ENCODE peak calls at places on chromosome 16, in four cellular contexts. One of them, this sample, is unnamed.

GRCh38 chr16:84597518-84598390 is 20.1 kb downstream of the COTL1 start:
- DNase-seq in CD8-positive, alpha-beta T cell: no peak
- DNase-seq in prostate gland: no peak
- DNase-seq in CD4-positive, alpha-beta T cell: peak
- DNase-seq in this sample: peak

GRCh38 chr16:15915555-15916081 is 27.2 kb upstream of the CEP20 start:
- DNase-seq in CD8-positive, alpha-beta T cell: no peak
- DNase-seq in prostate gland: no peak
- DNase-seq in CD4-positive, alpha-beta T cell: no peak
- DNase-seq in this sample: no peak

GRCh38 chr16:74224828-74225227 is 71.8 kb upstream of the PSMD7 start:
- DNase-seq in CD8-positive, alpha-beta T cell: no peak
- DNase-seq in prostate gland: no peak
- DNase-seq in CD4-positive, alpha-beta T cell: no peak
- DNase-seq in this sample: no peak

GRCh38 chr16:47523342-47524006 is 62.3 kb downstream of the PHKB start:
- DNase-seq in CD8-positive, alpha-beta T cell: no peak
- DNase-seq in prostate gland: no peak
- DNase-seq in CD4-positive, alpha-beta T cell: no peak
- DNase-seq in this sample: no peak

GRCh38 chr16:46785076-46785845 is 37.1 kb upstream of the MYLK3 start:
- DNase-seq in CD8-positive, alpha-beta T cell: no peak
- DNase-seq in prostate gland: no peak
- DNase-seq in CD4-positive, alpha-beta T cell: no peak
- DNase-seq in this sample: no peak

GRCh38 chr16:80231118-80231515 is 309.7 kb upstream of the DYNLRB2 start:
- DNase-seq in CD8-positive, alpha-beta T cell: no peak
- DNase-seq in prostate gland: peak
- DNase-seq in CD4-positive, alpha-beta T cell: no peak
- DNase-seq in this sample: no peak

GRCh38 chr16:85486256-85486915 is 126.7 kb upstream of the GSE1 start:
- DNase-seq in CD8-positive, alpha-beta T cell: no peak
- DNase-seq in prostate gland: no peak
- DNase-seq in CD4-positive, alpha-beta T cell: no peak
- DNase-seq in this sample: no peak

GRCh38 chr16:22641030-22641671 is 130.5 kb downstream of the NPIPB5 start:
- DNase-seq in CD8-positive, alpha-beta T cell: no peak
- DNase-seq in prostate gland: no peak
- DNase-seq in CD4-positive, alpha-beta T cell: no peak
- DNase-seq in this sample: no peak

GRCh38 chr16:82881517-82881916 is 254.7 kb downstream of the CDH13 start:
- DNase-seq in CD8-positive, alpha-beta T cell: no peak
- DNase-seq in prostate gland: no peak
- DNase-seq in CD4-positive, alpha-beta T cell: no peak
- DNase-seq in this sample: no peak

GRCh38 chr16:28473714-28474265 is 1.7 kb upstream of the NPIPB7 start:
- DNase-seq in CD8-positive, alpha-beta T cell: no peak
- DNase-seq in prostate gland: no peak
- DNase-seq in CD4-positive, alpha-beta T cell: no peak
- DNase-seq in this sample: no peak

GRCh38 chr16:27429330-27429871 is 27.4 kb downstream of the IL21R start:
- DNase-seq in CD8-positive, alpha-beta T cell: no peak
- DNase-seq in prostate gland: no peak
- DNase-seq in CD4-positive, alpha-beta T cell: no peak
- DNase-seq in this sample: no peak

GRCh38 chr16:72832640-72833039 is 215.3 kb downstream of the ZFHX3 start:
- DNase-seq in CD8-positive, alpha-beta T cell: peak
- DNase-seq in prostate gland: peak
- DNase-seq in CD4-positive, alpha-beta T cell: peak
- DNase-seq in this sample: peak

GRCh38 chr16:85663891-85664321 is 24.8 kb downstream of the GINS2 start:
- DNase-seq in CD8-positive, alpha-beta T cell: no peak
- DNase-seq in prostate gland: no peak
- DNase-seq in CD4-positive, alpha-beta T cell: no peak
- DNase-seq in this sample: peak

GRCh38 chr16:19223235-19223847 is 55.3 kb downstream of the SYT17 start:
- DNase-seq in CD8-positive, alpha-beta T cell: no peak
- DNase-seq in prostate gland: no peak
- DNase-seq in CD4-positive, alpha-beta T cell: no peak
- DNase-seq in this sample: no peak

GRCh38 chr16:85006639-85007038 is 4.7 kb downstream of the ZDHHC7 start:
- DNase-seq in CD8-positive, alpha-beta T cell: no peak
- DNase-seq in prostate gland: no peak
- DNase-seq in CD4-positive, alpha-beta T cell: no peak
- DNase-seq in this sample: no peak

GRCh38 chr16:66521951-66522771 is 27.8 kb downstream of the TK2 start:
- DNase-seq in CD8-positive, alpha-beta T cell: peak
- DNase-seq in prostate gland: no peak
- DNase-seq in CD4-positive, alpha-beta T cell: peak
- DNase-seq in this sample: peak

GRCh38 chr16:66522816-66523590 is 26.9 kb downstream of the TK2 start:
- DNase-seq in CD8-positive, alpha-beta T cell: no peak
- DNase-seq in prostate gland: no peak
- DNase-seq in CD4-positive, alpha-beta T cell: no peak
- DNase-seq in this sample: no peak

GRCh38 chr16:66525396-66526180 is 24.3 kb downstream of the TK2 start:
- DNase-seq in CD8-positive, alpha-beta T cell: no peak
- DNase-seq in prostate gland: no peak
- DNase-seq in CD4-positive, alpha-beta T cell: no peak
- DNase-seq in this sample: no peak

GRCh38 chr16:66523861-66524354 is 26.0 kb downstream of the TK2 start:
- DNase-seq in CD8-positive, alpha-beta T cell: peak
- DNase-seq in prostate gland: no peak
- DNase-seq in CD4-positive, alpha-beta T cell: peak
- DNase-seq in this sample: no peak

GRCh38 chr16:66524601-66525164 is 25.2 kb downstream of the TK2 start:
- DNase-seq in CD8-positive, alpha-beta T cell: no peak
- DNase-seq in prostate gland: no peak
- DNase-seq in CD4-positive, alpha-beta T cell: no peak
- DNase-seq in this sample: peak
- TF ChIP-seq CTCF in CD8-positive, alpha-beta T cell: no peak
- TF ChIP-seq CTCF in prostate gland: peak
- TF ChIP-seq CTCF in CD4-positive, alpha-beta T cell: no peak
- TF ChIP-seq CTCF in this sample: no peak

GRCh38 chr16:58121132-58121531 is 8.0 kb downstream of the CFAP20 start:
- DNase-seq in CD8-positive, alpha-beta T cell: no peak
- DNase-seq in prostate gland: no peak
- DNase-seq in CD4-positive, alpha-beta T cell: no peak
- DNase-seq in this sample: no peak
- H3K27ac ChIP-seq in CD8-positive, alpha-beta T cell: no peak
- H3K27ac ChIP-seq in prostate gland: no peak
- H3K27ac ChIP-seq in CD4-positive, alpha-beta T cell: no peak
- H3K27ac ChIP-seq in this sample: no peak

GRCh38 chr16:89491238-89491869 is 993 bp upstream of the ANKRD11 start:
- DNase-seq in CD8-positive, alpha-beta T cell: no peak
- DNase-seq in prostate gland: no peak
- DNase-seq in CD4-positive, alpha-beta T cell: no peak
- DNase-seq in this sample: no peak
- TF ChIP-seq CTCF in CD8-positive, alpha-beta T cell: peak
- TF ChIP-seq CTCF in prostate gland: no peak
- TF ChIP-seq CTCF in CD4-positive, alpha-beta T cell: no peak
- TF ChIP-seq CTCF in this sample: no peak

GRCh38 chr16:56289412-56289811 is 98.1 kb downstream of the GNAO1 start:
- DNase-seq in CD8-positive, alpha-beta T cell: no peak
- DNase-seq in prostate gland: no peak
- DNase-seq in CD4-positive, alpha-beta T cell: no peak
- DNase-seq in this sample: no peak
- H3K27ac ChIP-seq in CD8-positive, alpha-beta T cell: no peak
- H3K27ac ChIP-seq in prostate gland: no peak
- H3K27ac ChIP-seq in CD4-positive, alpha-beta T cell: no peak
- H3K27ac ChIP-seq in this sample: no peak

DNA sequence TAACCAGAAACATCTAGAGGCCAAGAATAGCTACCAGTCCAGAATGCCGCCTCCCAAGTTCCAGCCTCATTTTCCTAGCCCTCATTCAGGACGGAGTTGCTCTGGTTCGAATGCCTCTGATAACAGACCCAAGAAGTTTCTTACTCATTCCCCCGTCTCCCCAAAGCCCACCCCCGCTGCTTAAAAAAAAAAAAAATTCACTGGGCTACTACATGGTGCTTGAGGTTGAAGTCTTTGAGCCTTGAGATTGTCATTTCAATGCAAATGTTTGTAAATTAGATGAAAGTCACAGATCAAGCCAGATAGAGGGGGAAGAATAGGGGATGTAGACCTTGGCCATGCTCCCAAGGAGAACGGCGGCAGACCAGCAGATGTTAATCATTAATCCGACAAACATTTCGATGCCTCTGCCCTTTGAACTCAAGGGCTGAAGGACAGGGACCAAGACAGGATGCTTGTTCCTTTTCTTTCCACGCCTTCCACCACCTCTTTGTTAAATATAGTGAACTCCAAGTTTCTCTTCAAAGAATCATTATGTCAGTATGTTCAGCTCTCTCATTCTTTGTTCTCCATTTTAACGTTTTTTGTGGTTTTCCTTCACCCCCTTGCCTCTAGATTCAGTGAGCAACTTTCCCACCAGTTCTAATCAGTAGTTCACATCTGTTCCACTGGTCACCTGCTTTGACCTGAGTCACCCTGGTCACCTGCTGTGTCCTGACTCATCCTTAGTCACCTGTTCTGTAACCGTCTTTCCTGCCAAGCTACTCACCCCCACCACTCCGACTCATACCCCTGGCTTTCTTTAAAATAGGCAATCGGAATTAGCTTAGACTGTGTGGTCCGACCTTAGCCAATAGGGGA is 190.3 kb downstream of the CPPED1 start:
- DNase-seq in CD8-positive, alpha-beta T cell: no peak
- DNase-seq in prostate gland: no peak
- DNase-seq in CD4-positive, alpha-beta T cell: no peak
- DNase-seq in this sample: no peak
- TF ChIP-seq CTCF in CD8-positive, alpha-beta T cell: no peak
- TF ChIP-seq CTCF in prostate gland: no peak
- TF ChIP-seq CTCF in CD4-positive, alpha-beta T cell: no peak
- TF ChIP-seq CTCF in this sample: no peak

DNA sequence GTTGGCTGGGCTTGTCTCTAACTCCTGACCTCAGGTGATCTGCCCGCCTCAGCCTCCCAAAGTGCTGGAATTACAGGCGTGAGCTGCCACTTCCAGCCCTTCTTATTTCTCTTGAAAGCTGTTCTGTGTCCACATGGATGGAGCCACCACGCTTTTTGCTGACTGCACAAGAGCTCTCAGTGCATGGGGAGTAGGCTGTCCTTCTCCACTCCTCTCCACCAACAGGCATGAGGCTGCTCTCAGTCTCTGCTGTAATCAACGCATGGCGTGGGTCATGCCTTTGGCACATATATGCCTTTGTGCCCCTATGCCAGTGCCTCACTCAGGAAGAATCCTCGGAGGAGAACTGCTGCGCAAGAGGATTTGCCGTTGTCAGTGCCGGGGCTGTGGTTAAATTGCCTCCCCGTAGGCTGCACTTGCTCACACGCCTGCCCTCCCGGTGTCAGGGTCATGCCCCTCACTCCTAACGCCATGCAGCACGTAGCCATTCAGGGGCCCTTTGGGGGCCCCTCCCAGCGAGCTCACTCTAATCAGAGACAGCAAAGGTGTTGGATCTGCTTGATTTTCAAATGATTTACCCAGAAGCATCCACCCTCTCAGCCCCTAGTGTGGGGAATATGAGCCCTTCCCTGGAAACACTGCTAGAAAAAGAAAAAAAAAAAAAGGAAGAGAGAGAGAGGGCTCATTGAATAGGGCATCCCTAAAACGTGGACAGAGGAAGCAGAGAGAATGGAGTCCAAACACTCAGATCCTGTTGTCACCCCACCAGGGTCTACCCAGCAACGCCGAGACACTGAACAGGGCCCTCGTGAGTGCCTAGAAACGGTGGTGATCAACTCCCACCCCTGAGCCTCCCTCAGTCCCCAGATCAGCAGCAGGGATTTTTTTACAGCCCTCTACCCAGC is 47.5 kb upstream of the ZCCHC14 start:
- DNase-seq in CD8-positive, alpha-beta T cell: no peak
- DNase-seq in prostate gland: no peak
- DNase-seq in CD4-positive, alpha-beta T cell: no peak
- DNase-seq in this sample: no peak
- H3K27ac ChIP-seq in CD8-positive, alpha-beta T cell: no peak
- H3K27ac ChIP-seq in prostate gland: no peak
- H3K27ac ChIP-seq in CD4-positive, alpha-beta T cell: no peak
- H3K27ac ChIP-seq in this sample: no peak

GRCh38 chr16:13510425-13511151 is 409.4 kb upstream of the ERCC4 start:
- DNase-seq in CD8-positive, alpha-beta T cell: no peak
- DNase-seq in prostate gland: no peak
- DNase-seq in CD4-positive, alpha-beta T cell: no peak
- DNase-seq in this sample: no peak
- TF ChIP-seq CTCF in CD8-positive, alpha-beta T cell: no peak
- TF ChIP-seq CTCF in prostate gland: no peak
- TF ChIP-seq CTCF in CD4-positive, alpha-beta T cell: no peak
- TF ChIP-seq CTCF in this sample: no peak

DNA sequence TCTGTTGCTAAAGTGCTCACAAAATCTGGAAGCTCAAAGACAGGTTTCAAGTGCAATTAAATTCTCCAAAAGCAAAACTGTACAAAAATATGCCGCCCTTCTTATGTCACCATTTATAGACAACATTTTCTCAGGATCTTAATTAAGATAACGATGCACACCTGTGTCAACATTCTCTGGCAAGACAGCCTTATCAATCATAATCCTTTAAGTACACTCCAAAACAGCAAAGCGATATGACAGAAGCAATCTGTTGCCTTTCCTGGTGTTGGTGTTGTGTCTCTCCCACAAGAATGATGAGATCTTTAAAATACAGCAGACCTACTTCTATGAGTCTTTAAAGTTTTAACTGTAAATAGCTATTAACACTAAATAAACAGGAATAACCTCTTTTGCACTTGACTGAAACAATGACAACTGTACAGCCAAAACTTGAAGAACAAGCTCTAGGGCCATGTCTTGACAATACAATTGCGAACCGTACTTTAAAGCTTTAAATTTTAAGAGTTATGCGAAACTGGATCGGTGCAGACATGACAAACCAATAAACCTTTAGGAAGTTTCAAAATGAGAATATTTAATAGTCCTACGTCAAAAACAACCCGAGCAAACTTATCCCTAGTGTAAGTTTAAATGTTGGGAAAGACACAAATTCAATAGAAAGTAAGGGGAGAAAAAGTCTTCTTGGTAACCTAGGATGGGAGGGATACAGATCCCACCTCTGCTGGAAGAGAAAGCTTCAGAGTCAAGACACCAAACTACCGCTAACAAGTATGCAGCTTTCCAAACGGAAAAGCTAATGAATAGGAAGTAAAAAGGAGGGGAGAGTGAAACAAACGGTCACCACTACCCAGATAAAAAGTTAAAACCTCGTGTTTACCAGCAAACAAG is 3.3 kb upstream of the IRX5 start:
- DNase-seq in CD8-positive, alpha-beta T cell: no peak
- DNase-seq in prostate gland: no peak
- DNase-seq in CD4-positive, alpha-beta T cell: no peak
- DNase-seq in this sample: no peak
- H3K27ac ChIP-seq in CD8-positive, alpha-beta T cell: no peak
- H3K27ac ChIP-seq in prostate gland: peak
- H3K27ac ChIP-seq in CD4-positive, alpha-beta T cell: no peak
- H3K27ac ChIP-seq in this sample: peak

This sample was measured in left lung.